ENCODE peak calls at places on chromosomes 4 and X, in nine cellular contexts. H is cardiac muscle cell; E is choroid plexus epithelial cell; B is activated naive CD4-positive, alpha-beta T cell treated with Interleukin-2 at 50 U/mL for 16 hours; K is AG08395; I is naive B cell; O is stromal cell of bone marrow; D is GM10248; Y is hippocampal formation. G is an unnamed sample.
A peak's percentile ranks its signal among the peaks of the same experiment; 100 is the strongest.

GRCh38 chr4:37673523-37674192 is 12.5 kb downstream of the RELL1 start:
- DNase-seq in Y (no peak), E (no peak), I (no peak), B (no peak), K (no peak), O (no peak), H (no peak), D (no peak), G (no peak)

GRCh38 chr4:98996056-98996941 is 778 bp downstream of the METAP1 start:
- DNase-seq in D (peak; percentile 12), B (peak; percentile 6), E (peak; percentile 41), I (no peak), K (peak; percentile 25), O (no peak), Y (no peak), H (peak; percentile 49), G (peak; percentile 41)

GRCh38 chr4:78214078-78214477 is 157.0 kb downstream of the FRAS1 start:
- DNase-seq in Y (no peak), H (no peak), D (no peak), I (no peak), O (no peak), B (no peak), K (no peak), E (no peak), G (no peak)

GRCh38 chrX:150575415-150575814 is 7.0 kb downstream of the MTM1 start:
- DNase-seq in H (no peak), K (no peak), I (no peak), Y (no peak), E (peak; percentile 49), D (no peak), B (peak; percentile 69), O (no peak), G (peak; percentile 35)

GRCh38 chrX:16076834-16077233 is 46.5 kb upstream of the GRPR start:
- DNase-seq in H (no peak), E (no peak), D (no peak), O (no peak), Y (no peak), I (no peak), B (no peak), K (no peak), G (no peak)

GRCh38 chrX:137427061-137427778 is 138.7 kb upstream of the ZIC3 start:
- DNase-seq in H (peak; percentile 12), K (no peak), D (no peak), B (no peak), E (no peak), O (no peak), I (no peak), Y (no peak), G (no peak)

GRCh38 chr4:71635094-71635493 is 148.8 kb downstream of the GC start:
- DNase-seq in B (no peak), H (no peak), K (no peak), I (no peak), O (no peak), D (no peak), Y (peak; percentile 30), E (no peak), G (no peak)

GRCh38 chrX:150361070-150361776 is 1.9 kb upstream of the MAMLD1 start:
- DNase-seq in D (no peak), O (no peak), K (no peak), E (peak; percentile 39), Y (no peak), B (peak; percentile 47), H (peak; percentile 51), I (peak; percentile 27), G (peak; percentile 28)

GRCh38 chr4:4572821-4573220 is 31.0 kb upstream of the STX18 start:
- DNase-seq in B (no peak), E (peak; percentile 65), K (no peak), I (no peak), D (no peak), O (no peak), Y (no peak), H (no peak), G (no peak)

GRCh38 chr4:110876866-110877265 is 254.0 kb upstream of the PITX2 start:
- DNase-seq in B (no peak), D (no peak), Y (no peak), O (no peak), K (no peak), E (no peak), H (no peak), I (no peak), G (no peak)